ENCODE peak calls at places on chromosomes 12 and 14, in ten cellular contexts. A, C, N, I, V, Q, Y, X, H and L are unnamed samples.

GRCh38 chr12:76123301-76124212 is 39.1 kb upstream of the NAP1L1 start:
- DNase-seq in X (no peak), I (no peak), A (no peak), Y (no peak), V (no peak), H (no peak), Q (peak; percentile 12), C (no peak), N (no peak), L (no peak)

GRCh38 chr14:56125772-56126411 is 7.7 kb downstream of the PELI2 start:
- DNase-seq in H (no peak), Q (no peak), V (no peak), C (no peak), I (no peak), Y (no peak), X (no peak), A (peak; percentile 7), N (no peak), L (no peak)

GRCh38 chr14:37550511-37550910 is 44.5 kb downstream of the FOXA1 start:
- DNase-seq in X (no peak), H (no peak), V (no peak), A (no peak), N (no peak), Y (no peak), C (no peak), Q (no peak), I (no peak), L (no peak)

GRCh38 chr12:18720690-18721089 is 17.1 kb downstream of the PLCZ1 start:
- DNase-seq in V (no peak), I (no peak), C (no peak), A (no peak), Y (no peak), N (no peak), Q (no peak), H (no peak), X (no peak), L (no peak)

GRCh38 chr12:81221681-81222080 is 143.8 kb downstream of the ACSS3 start:
- DNase-seq in A (no peak), Y (no peak), C (no peak), Q (no peak), X (no peak), V (no peak), I (no peak), N (no peak), H (no peak), L (no peak)

GRCh38 chr14:68506021-68506644 is 286.7 kb downstream of the ZFP36L1 start:
- DNase-seq in A (no peak), Q (peak; percentile 76), V (no peak), C (no peak), N (no peak), Y (no peak), I (no peak), H (no peak), X (no peak), L (peak; percentile 72)

GRCh38 chr12:42076976-42077375 is 67.7 kb downstream of the GXYLT1 start:
- DNase-seq in Y (no peak), N (no peak), I (no peak), Q (no peak), C (no peak), X (no peak), A (no peak), H (no peak), V (no peak), L (no peak)

GRCh38 chr12:6169107-6169440 is 31.1 kb upstream of the CD9 start:
- DNase-seq in V (no peak), C (no peak), Q (no peak), A (no peak), H (no peak), N (no peak), X (no peak), Y (no peak), I (no peak), L (no peak)

GRCh38 chr14:100688598-100689499 is 37.8 kb upstream of the DLK1 start:
- DNase-seq in Y (no peak), C (no peak), H (no peak), X (no peak), N (peak; percentile 18), V (no peak), A (no peak), I (no peak), Q (peak; percentile 48), L (no peak)

GRCh38 chr12:54415223-54415929 is 3.7 kb downstream of the ITGA5 start:
- DNase-seq in A (no peak), V (no peak), X (no peak), Y (no peak), H (no peak), C (no peak), I (no peak), Q (no peak), N (peak; percentile 53), L (no peak)

GRCh38 chr12:47190271-47190750 is 110.6 kb upstream of the AMIGO2 start:
- DNase-seq in X (no peak), I (no peak), V (no peak), Q (peak; percentile 80), C (no peak), A (no peak), Y (no peak), H (no peak), N (peak; percentile 66), L (peak; percentile 86)

GRCh38 chr12:27906127-27906500 is 66.4 kb downstream of the PTHLH start:
- DNase-seq in I (no peak), C (no peak), Y (no peak), N (no peak), Q (peak; percentile 14), A (no peak), X (no peak), V (no peak), H (no peak), L (no peak)